ENCODE peak calls at places on chromosomes 6 and 20, in four cellular contexts. H, R, C and P are unnamed samples.

GRCh38 chr6:149387787-149388512 is 12.1 kb upstream of the SUMO4 start:
- DNase-seq in H (no peak), C (no peak), R (no peak), P (no peak)

GRCh38 chr20:9981834-9982233 is 53.0 kb upstream of the ANKEF1 start:
- DNase-seq in C (no peak), R (peak; percentile 45), H (no peak), P (no peak)

GRCh38 chr20:10427060-10427692 is 6.8 kb downstream of the MKKS start:
- DNase-seq in C (peak; percentile 31), H (peak; percentile 58), R (peak; percentile 82), P (peak; percentile 26)

GRCh38 chr6:154487367-154488275 is 22.9 kb downstream of the CNKSR3 start:
- DNase-seq in C (no peak), R (no peak), H (no peak), P (no peak)

GRCh38 chr6:168229368-168229752 is 90.2 kb downstream of the DACT2 start:
- DNase-seq in C (no peak), H (no peak), R (no peak), P (no peak)

GRCh38 chr20:53677447-53678314 is 84.0 kb upstream of the ZNF217 start:
- DNase-seq in C (peak; percentile 20), R (peak; percentile 84), H (no peak), P (no peak)

GRCh38 chr6:132466952-132467351 is 46.0 kb downstream of the STX7 start:
- DNase-seq in C (no peak), R (peak; percentile 45), H (no peak), P (no peak)

GRCh38 chr6:7721654-7722053 is 4.2 kb upstream of the BMP6 start:
- DNase-seq in H (peak; percentile 36), R (peak; percentile 63), C (no peak), P (no peak)

GRCh38 chr6:163745566-163746400 is 331.3 kb downstream of the QKI start:
- DNase-seq in R (peak; percentile 79), C (no peak), H (peak; percentile 85), P (no peak)

GRCh38 chr6:146543940-146544661 is 468 bp downstream of the RAB32 start:
- DNase-seq in C (no peak), R (peak; percentile 60), H (peak; percentile 42), P (no peak)

GRCh38 chr6:38184041-38184779 is 364.7 kb downstream of the ZFAND3 start:
- DNase-seq in H (no peak), R (no peak), C (no peak), P (no peak)

GRCh38 chr20:40938020-40938419 is 90.6 kb upstream of the TOP1 start:
- DNase-seq in C (no peak), R (no peak), H (no peak), P (no peak)

GRCh38 chr6:64186562-64186961 is 551.0 kb downstream of the PHF3 start:
- DNase-seq in C (no peak), H (no peak), R (no peak), P (no peak)

GRCh38 chr20:50592282-50593004 is 82.3 kb downstream of the PTPN1 start:
- DNase-seq in R (no peak), H (no peak), C (no peak), P (no peak)

GRCh38 chr6:157290797-157291196 is 32.5 kb downstream of the TMEM242 start:
- DNase-seq in R (no peak), H (no peak), C (no peak), P (no peak)

GRCh38 chr20:47660983-47661711 is 124.1 kb downstream of the SULF2 start:
- DNase-seq in C (no peak), R (no peak), H (no peak), P (no peak)

GRCh38 chr6:11744753-11745152 is 33.9 kb downstream of the ADTRP start:
- DNase-seq in H (no peak), C (no peak), R (peak; percentile 92), P (no peak)

GRCh38 chr20:31967830-31968249 is at the start of gene XKR7:
- DNase-seq in R (no peak), C (no peak), H (peak; percentile 65), P (no peak)

GRCh38 chr6:153553627-153554026 is 422.5 kb upstream of the RGS17 start:
- DNase-seq in C (no peak), H (peak; percentile 14), R (no peak), P (no peak)

GRCh38 chr6:166911248-166911677 is 45.1 kb downstream of the RNASET2 start:
- DNase-seq in H (no peak), C (no peak), R (peak; percentile 20), P (no peak)

GRCh38 chr6:93784794-93785757 is 365.7 kb upstream of the EPHA7 start:
- DNase-seq in C (no peak), H (peak; percentile 86), R (peak; percentile 82), P (no peak)

GRCh38 chr20:34215711-34216381 is 25.4 kb upstream of the ASIP start:
- DNase-seq in R (peak; percentile 70), C (no peak), H (peak; percentile 72), P (peak; percentile 7)

GRCh38 chr6:35451354-35452185 is 568 bp upstream of the FANCE start:
- DNase-seq in C (no peak), R (no peak), H (no peak), P (no peak)

GRCh38 chr6:64811145-64811544 is 895.9 kb downstream of the EYS start:
- DNase-seq in R (peak; percentile 38), H (no peak), C (no peak), P (no peak)

GRCh38 chr6:148629910-148630470 is 116.8 kb upstream of the UST start:
- DNase-seq in C (no peak), H (no peak), R (no peak), P (no peak)

GRCh38 chr20:52954849-52955248 is 17.3 kb upstream of the TSHZ2 start:
- DNase-seq in C (no peak), H (no peak), R (no peak), P (no peak)

GRCh38 chr20:49288250-49288751 is 10.4 kb upstream of the ZNFX1 start:
- DNase-seq in H (no peak), C (no peak), R (no peak), P (no peak)

GRCh38 chr6:84657486-84657885 is 106.9 kb downstream of the TBX18 start:
- DNase-seq in C (no peak), H (no peak), R (no peak), P (no peak)

GRCh38 chr6:128538763-128539162 is 18.4 kb upstream of the PTPRK start:
- DNase-seq in H (no peak), C (no peak), R (no peak), P (no peak)

GRCh38 chr6:10429638-10430427 is 15.0 kb upstream of the TFAP2A start:
- DNase-seq in C (no peak), H (peak; percentile 62), R (peak; percentile 73), P (no peak)

GRCh38 chr6:117487831-117488230 is 5.4 kb downstream of the DCBLD1 start:
- DNase-seq in C (no peak), R (peak; percentile 53), H (no peak), P (no peak)

GRCh38 chr6:124699038-124699437 is 263.2 kb upstream of the RNF217 start:
- DNase-seq in H (no peak), C (no peak), R (no peak), P (no peak)